ENCODE peak calls at places on chromosome 12, in four cellular contexts. F, U, Q and L are unnamed samples.

GRCh38 chr12:46342562-46343033 is 30.0 kb downstream of the SLC38A2 start:
- DNase-seq in F (no peak), U (no peak), Q (peak), L (no peak)

GRCh38 chr12:98997-99396 is 32.4 kb downstream of the IQSEC3 start:
- DNase-seq in F (no peak), U (peak), Q (no peak), L (no peak)

GRCh38 chr12:28177862-28178261 is 12.4 kb upstream of the CCDC91 start:
- DNase-seq in F (no peak), U (no peak), Q (no peak), L (no peak)

GRCh38 chr12:90090929-90091651 is 382.5 kb upstream of the ATP2B1 start:
- DNase-seq in F (no peak), U (no peak), Q (no peak), L (peak)

GRCh38 chr12:108568653-108569154 is 6.3 kb downstream of the ISCU start:
- DNase-seq in F (peak), U (no peak), Q (no peak), L (no peak)

GRCh38 chr12:131704509-131704908 is 6.4 kb upstream of the SFSWAP start:
- DNase-seq in F (no peak), U (no peak), Q (no peak), L (no peak)

GRCh38 chr12:119208626-119209061 is 29.9 kb downstream of the HSPB8 start:
- DNase-seq in F (no peak), U (no peak), Q (peak), L (no peak)

GRCh38 chr12:82904219-82904795 is 217.6 kb downstream of the TMTC2 start:
- DNase-seq in F (no peak), U (no peak), Q (no peak), L (no peak)

GRCh38 chr12:106584104-106585064 is 1.6 kb downstream of the RFX4 start:
- DNase-seq in F (no peak), U (no peak), Q (no peak), L (peak)

GRCh38 chr12:19158909-19159308 is 29.4 kb downstream of the PLEKHA5 start:
- DNase-seq in F (no peak), U (no peak), Q (no peak), L (no peak)

GRCh38 chr12:32922546-32923297 is 26.1 kb upstream of the PKP2 start:
- DNase-seq in F (no peak), U (no peak), Q (no peak), L (no peak)

GRCh38 chr12:64083285-64084210 is 138.5 kb downstream of the KICS2 start:
- DNase-seq in F (no peak), U (no peak), Q (no peak), L (peak)

GRCh38 chr12:21711376-21711775 is 53.7 kb upstream of the LDHB start:
- DNase-seq in F (no peak), U (no peak), Q (no peak), L (no peak)

GRCh38 chr12:100955139-100955538 is 160.6 kb downstream of the ANO4 start:
- DNase-seq in F (no peak), U (no peak), Q (peak), L (no peak)

GRCh38 chr12:79782197-79782890 is 91.6 kb upstream of the PAWR start:
- DNase-seq in F (no peak), U (no peak), Q (no peak), L (peak)

GRCh38 chr12:58858030-58858429 is 62.3 kb downstream of the LRIG3 start:
- DNase-seq in F (no peak), U (no peak), Q (no peak), L (no peak)

GRCh38 chr12:203462-204260 is 10.3 kb downstream of the SLC6A12 start:
- DNase-seq in F (no peak), U (peak), Q (no peak), L (peak)

GRCh38 chr12:92058664-92059063 is 87.0 kb downstream of the BTG1 start:
- DNase-seq in F (no peak), U (no peak), Q (no peak), L (no peak)

GRCh38 chr12:93127107-93127560 is 198.0 kb upstream of the EEA1 start:
- DNase-seq in F (no peak), U (no peak), Q (no peak), L (no peak)

GRCh38 chr12:126773491-126773890 is 1493.5 kb upstream of the TMEM132C start:
- DNase-seq in F (no peak), U (no peak), Q (no peak), L (no peak)

GRCh38 chr12:12784911-12785814 is at the start of gene APOLD1:
- DNase-seq in F (no peak), U (no peak), Q (no peak), L (no peak)

GRCh38 chr12:38163442-38163801 is 153.2 kb upstream of the ALG10B start:
- DNase-seq in F (no peak), U (no peak), Q (no peak), L (no peak)

GRCh38 chr12:92331383-92331782 is 185.7 kb upstream of the BTG1 start:
- DNase-seq in F (no peak), U (no peak), Q (no peak), L (no peak)

GRCh38 chr12:79547735-79548347 is 142.9 kb downstream of the PAWR start:
- DNase-seq in F (peak), U (peak), Q (peak), L (peak)

GRCh38 chr12:754871-755562 is 2.6 kb downstream of the WNK1 start:
- DNase-seq in F (no peak), U (peak), Q (peak), L (peak)

GRCh38 chr12:99224237-99224636 is 423.3 kb upstream of the GARIN6 start:
- DNase-seq in F (no peak), U (no peak), Q (no peak), L (no peak)

GRCh38 chr12:99223554-99223953 is 424.0 kb upstream of the GARIN6 start:
- DNase-seq in F (no peak), U (no peak), Q (no peak), L (no peak)
- TF ChIP-seq CHD4 in F (no peak), U (no peak), Q (no peak), L (no peak)

GRCh38 chr12:109921982-109922381 is 21.9 kb downstream of the TCHP start:
- DNase-seq in F (no peak), U (no peak), Q (no peak), L (no peak)
- TF ChIP-seq CHD4 in F (no peak), U (no peak), Q (no peak), L (no peak)

DNA sequence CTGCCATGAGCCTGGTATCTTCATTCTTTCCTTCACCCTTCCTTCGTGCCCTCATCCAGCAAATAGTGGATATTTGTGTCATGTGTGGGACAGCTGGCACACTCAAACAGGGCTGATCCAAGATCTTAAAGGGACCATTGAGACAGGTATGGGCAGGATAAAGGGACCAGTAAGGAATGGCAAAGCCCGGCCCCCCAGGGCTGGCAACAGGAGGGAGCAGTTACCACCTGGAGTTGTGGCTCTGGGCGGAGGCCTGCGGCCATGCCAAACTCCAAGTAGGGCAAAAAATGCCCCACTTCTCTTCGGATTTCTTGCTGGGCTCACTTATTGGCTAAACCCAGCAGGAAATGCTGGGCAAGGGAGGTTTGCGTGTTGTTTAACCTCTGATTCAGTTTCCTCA is 2.1 kb downstream of the OGFOD2 start:
- DNase-seq in F (no peak), U (no peak), Q (no peak), L (no peak)
- TF ChIP-seq CHD4 in F (no peak), U (no peak), Q (no peak), L (no peak)

DNA sequence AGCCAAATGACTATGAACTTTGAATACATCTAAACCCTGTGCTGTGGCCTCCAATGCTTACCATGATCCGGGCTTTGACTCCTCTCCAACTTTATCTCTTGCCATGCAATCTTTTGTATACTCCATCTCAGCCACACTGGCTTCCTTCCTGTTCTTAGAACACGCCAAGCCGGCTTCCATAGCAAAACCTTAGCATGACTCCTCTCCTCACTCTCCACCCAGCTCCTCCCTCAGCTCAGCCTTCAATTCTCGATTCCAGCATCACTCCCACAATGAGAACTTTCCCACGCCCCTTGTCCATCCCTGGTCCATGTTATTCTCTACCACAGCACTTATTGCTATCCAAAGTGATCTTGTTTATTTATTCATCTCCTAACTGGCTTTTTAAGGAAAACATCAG is 228.4 kb downstream of the NTF3 start:
- DNase-seq in F (no peak), U (no peak), Q (no peak), L (no peak)
- TF ChIP-seq CHD4 in F (no peak), U (no peak), Q (no peak), L (no peak)

GRCh38 chr12:114996382-114996781 is 312.4 kb upstream of the TBX3 start:
- DNase-seq in F (no peak), U (no peak), Q (no peak), L (no peak)
- TF ChIP-seq CHD4 in F (no peak), U (no peak), Q (no peak), L (no peak)

DNA sequence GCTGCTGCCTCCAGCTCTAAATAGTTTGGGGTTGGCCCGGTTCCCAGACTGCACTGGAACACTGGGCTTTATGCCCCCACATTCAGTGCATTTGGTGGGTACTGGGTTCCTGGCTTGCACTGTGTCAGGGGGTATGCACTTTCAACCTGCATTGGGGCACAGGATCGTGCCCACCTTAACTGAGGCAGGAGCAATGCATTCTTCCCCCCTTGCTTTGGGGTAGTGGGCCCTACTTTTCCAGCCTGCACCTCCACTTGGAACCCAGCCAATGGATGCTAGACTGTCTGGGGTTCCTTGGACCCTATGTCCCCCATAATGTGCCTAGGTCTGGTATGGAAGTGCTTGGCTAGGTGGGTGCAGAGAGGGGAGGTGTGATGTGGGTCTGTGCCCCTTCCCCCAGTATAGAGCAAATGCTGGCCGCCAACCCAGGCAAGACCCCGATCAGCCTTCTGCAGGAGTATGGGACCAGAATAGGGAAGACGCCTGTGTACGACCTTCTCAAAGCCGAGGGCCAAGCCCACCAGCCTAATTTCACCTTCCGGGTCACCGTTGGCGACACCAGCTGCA is 615 bp downstream of the TARBP2 start:
- DNase-seq in F (no peak), U (peak), Q (no peak), L (no peak)
- TF ChIP-seq CHD4 in F (no peak), U (no peak), Q (no peak), L (no peak)

GRCh38 chr12:29759950-29760349 is 23.8 kb downstream of the TMTC1 start:
- DNase-seq in F (no peak), U (no peak), Q (no peak), L (no peak)

GRCh38 chr12:29752121-29752520 is 31.6 kb downstream of the TMTC1 start:
- DNase-seq in F (no peak), U (no peak), Q (no peak), L (no peak)

GRCh38 chr12:29754235-29755189 is 29.2 kb downstream of the TMTC1 start:
- DNase-seq in F (no peak), U (no peak), Q (no peak), L (no peak)

GRCh38 chr12:29751676-29752075 is 32.1 kb downstream of the TMTC1 start:
- DNase-seq in F (no peak), U (no peak), Q (no peak), L (no peak)

DNA sequence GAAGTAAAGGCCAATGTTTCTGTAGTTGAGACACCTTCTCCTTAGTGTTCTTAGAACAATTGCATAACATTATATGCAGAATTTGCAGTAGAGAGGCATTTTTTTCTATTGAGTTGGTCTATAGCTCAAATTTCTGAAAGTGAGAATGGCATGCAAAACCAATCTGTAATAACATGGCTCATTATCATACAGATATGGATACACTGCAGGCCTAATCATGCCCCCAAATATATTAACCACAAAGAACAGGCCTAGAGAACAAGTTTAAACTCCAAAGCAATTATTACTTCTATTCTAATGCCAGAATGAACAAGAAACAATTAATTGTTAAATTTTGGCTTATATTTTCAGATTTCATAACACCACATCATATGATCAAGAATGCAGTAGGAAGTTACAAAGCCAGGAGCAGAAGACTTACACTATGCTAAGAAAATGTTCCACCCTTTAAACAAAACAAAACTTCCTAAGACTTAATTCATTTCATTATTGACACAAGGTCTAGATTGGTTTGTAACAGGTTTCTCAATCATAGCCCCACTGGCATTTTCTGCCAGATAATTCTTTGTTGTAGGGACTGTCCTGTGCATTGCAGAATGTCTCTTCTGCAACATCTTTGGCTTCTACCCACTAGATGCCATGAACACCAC is 26.9 kb downstream of the TMTC1 start:
- DNase-seq in F (no peak), U (no peak), Q (no peak), L (no peak)
- TF ChIP-seq CHD4 in F (no peak), U (no peak), Q (no peak), L (no peak)

GRCh38 chr12:6646276-6647082 is 753 bp downstream of the ACRBP start:
- DNase-seq in F (no peak), U (no peak), Q (no peak), L (no peak)

GRCh38 chr12:6644257-6644596 is 3.0 kb downstream of the ACRBP start:
- DNase-seq in F (no peak), U (no peak), Q (no peak), L (no peak)

GRCh38 chr12:6644903-6645302 is 2.3 kb downstream of the ACRBP start:
- DNase-seq in F (no peak), U (no peak), Q (no peak), L (no peak)

GRCh38 chr12:6643569-6644256 is 3.5 kb downstream of the ACRBP start:
- DNase-seq in F (no peak), U (no peak), Q (no peak), L (no peak)

GRCh38 chr12:6647083-6647604 is at the start of gene ACRBP:
- DNase-seq in F (no peak), U (no peak), Q (no peak), L (no peak)
- TF ChIP-seq CHD4 in F (no peak), U (no peak), Q (no peak), L (no peak)

GRCh38 chr12:116532428-116532827 is 26.8 kb upstream of the MAP1LC3B2 start:
- DNase-seq in F (no peak), U (no peak), Q (no peak), L (no peak)

GRCh38 chr12:116529686-116530085 is 29.5 kb upstream of the MAP1LC3B2 start:
- DNase-seq in F (no peak), U (no peak), Q (no peak), L (no peak)

GRCh38 chr12:116528498-116528897 is 30.7 kb upstream of the MAP1LC3B2 start:
- DNase-seq in F (no peak), U (no peak), Q (no peak), L (no peak)

GRCh38 chr12:116528067-116528466 is 31.1 kb upstream of the MAP1LC3B2 start:
- DNase-seq in F (no peak), U (no peak), Q (no peak), L (peak)

DNA sequence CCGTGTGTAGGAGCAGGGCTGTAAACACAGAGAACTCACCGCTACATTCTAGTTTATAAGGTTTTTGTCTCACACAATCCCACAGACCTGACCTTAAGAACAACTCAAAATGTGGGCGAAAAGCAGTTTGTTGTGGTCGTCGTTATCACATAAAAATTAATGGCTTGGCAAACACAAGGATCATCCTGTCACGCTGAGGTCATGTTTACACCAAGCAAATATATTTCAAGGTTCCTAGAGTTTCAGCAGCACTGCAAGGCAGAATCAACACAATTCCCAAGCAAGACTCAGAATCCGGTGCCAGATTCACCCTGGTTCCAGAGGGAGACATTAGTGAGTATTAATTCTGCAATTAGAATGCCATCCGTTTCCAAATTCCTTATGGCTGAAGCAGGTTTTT is 30.1 kb upstream of the MAP1LC3B2 start:
- DNase-seq in F (no peak), U (no peak), Q (peak), L (peak)
- TF ChIP-seq CHD4 in F (no peak), U (no peak), Q (no peak), L (no peak)